ENCODE peak calls at places on chromosomes 5 and 9, in seven cellular contexts. X is ovary, M is cardiac fibroblast, Y is HL-60, Z is fibroblast of lung, V is foreskin fibroblast, S is body of pancreas. C is an unnamed sample.

GRCh38 chr9:131447600-131447999 is 53.7 kb downstream of the PRRC2B start:
- DNase-seq in Y (no peak), Z (no peak), S (peak), X (no peak), V (no peak), M (no peak), C (no peak)

GRCh38 chr9:130330202-130330601 is 64.6 kb downstream of the HMCN2 start:
- DNase-seq in M (no peak), X (no peak), V (no peak), Z (no peak), Y (no peak), S (no peak), C (no peak)

GRCh38 chr5:105688227-105688807 is 1982.4 kb downstream of the EFNA5 start:
- DNase-seq in Z (no peak), Y (no peak), X (no peak), M (no peak), V (no peak), S (no peak), C (no peak)

GRCh38 chr9:133396952-133397351 is 20.8 kb downstream of the STKLD1 start:
- DNase-seq in V (no peak), Y (no peak), M (peak), Z (no peak), S (peak), X (no peak), C (no peak)

GRCh38 chr9:79731483-79731882 is 159.7 kb downstream of the TLE4 start:
- DNase-seq in V (peak), Z (no peak), M (no peak), X (no peak), Y (no peak), S (no peak), C (no peak)

GRCh38 chr9:130701059-130702022 is 7.8 kb downstream of the EXOSC2 start:
- DNase-seq in Z (peak), M (peak), X (peak), S (peak), V (peak), Y (peak), C (peak)

GRCh38 chr5:137310051-137310730 is 188.9 kb downstream of the SPOCK1 start:
- DNase-seq in X (no peak), S (no peak), M (peak), V (peak), Z (peak), Y (no peak), C (peak)

GRCh38 chr5:13831236-13831810 is 113.2 kb downstream of the DNAH5 start:
- DNase-seq in Z (no peak), S (no peak), Y (no peak), V (no peak), M (peak), X (no peak), C (no peak)

GRCh38 chr9:125241863-125242739 is 958 bp upstream of the HSPA5 start:
- DNase-seq in M (no peak), Z (no peak), Y (no peak), X (no peak), V (no peak), S (peak), C (no peak)

GRCh38 chr9:108468364-108468763 is 387.4 kb downstream of the ACTL7B start:
- DNase-seq in Y (peak), V (peak), X (no peak), S (peak), Z (no peak), M (peak), C (no peak)

GRCh38 chr5:74173260-74173659 is 467.3 kb downstream of the ENC1 start:
- DNase-seq in V (no peak), M (no peak), Z (no peak), X (no peak), Y (no peak), S (no peak), C (no peak)

GRCh38 chr5:136001531-136001930 is 27.3 kb upstream of the TGFBI start:
- DNase-seq in S (no peak), X (no peak), Z (peak), V (peak), Y (peak), M (no peak), C (no peak)

GRCh38 chr5:179239256-179240135 is 105.8 kb downstream of the ADAMTS2 start:
- DNase-seq in X (peak), M (no peak), V (no peak), Z (no peak), Y (no peak), S (peak), C (no peak)

GRCh38 chr5:134110382-134110781 is 4.1 kb upstream of the TCF7 start:
- DNase-seq in X (no peak), Y (no peak), S (no peak), V (no peak), M (no peak), Z (no peak), C (no peak)

GRCh38 chr5:7728076-7728475 is 122.9 kb downstream of the CFAP90 start:
- DNase-seq in V (no peak), Z (no peak), X (no peak), M (no peak), S (no peak), Y (no peak), C (no peak)

GRCh38 chr9:15541862-15542261 is 11.0 kb upstream of the CCDC171 start:
- DNase-seq in X (no peak), S (no peak), Y (no peak), M (no peak), Z (peak), V (no peak), C (no peak)

GRCh38 chr9:131276107-131276888 is at the start of gene FAM78A:
- DNase-seq in S (peak), Z (no peak), V (peak), M (peak), Y (peak), X (peak), C (no peak)

GRCh38 chr5:108727639-108728565 is 19.8 kb upstream of the FER start:
- DNase-seq in S (peak), V (peak), X (peak), M (peak), Y (peak), Z (peak), C (no peak)

GRCh38 chr9:116144038-116144437 is 9.6 kb upstream of the PAPPA start:
- DNase-seq in M (peak), Z (peak), S (no peak), Y (no peak), V (no peak), X (no peak), C (no peak)

GRCh38 chr5:93601433-93602175 is 18.6 kb downstream of the NR2F1 start:
- DNase-seq in Y (no peak), M (no peak), Z (peak), S (no peak), X (no peak), V (no peak), C (no peak)

GRCh38 chr9:114072181-114073140 is 5.6 kb downstream of the AMBP start:
- DNase-seq in S (peak), M (peak), V (no peak), X (peak), Z (peak), Y (no peak), C (no peak)

GRCh38 chr9:86557063-86557766 is 203.0 kb upstream of the TUT7 start:
- DNase-seq in V (peak), Z (peak), S (no peak), M (peak), Y (no peak), X (no peak), C (peak)

GRCh38 chr5:150787659-150788058 is 9.1 kb downstream of the SMIM3 start:
- DNase-seq in V (no peak), Y (no peak), M (peak), Z (peak), S (no peak), X (no peak), C (no peak)

GRCh38 chr5:14777932-14778788 is 93.4 kb downstream of the ANKH start:
- DNase-seq in V (no peak), Z (no peak), X (no peak), Y (no peak), M (no peak), S (no peak), C (no peak)

GRCh38 chr5:60148356-60148755 is 254.8 kb upstream of the PDE4D start:
- DNase-seq in V (peak), X (no peak), Z (peak), M (peak), Y (no peak), S (no peak), C (no peak)

GRCh38 chr9:132443951-132444615 is 34.1 kb downstream of the CFAP77 start:
- DNase-seq in V (no peak), M (no peak), X (no peak), S (no peak), Y (no peak), Z (no peak), C (no peak)

GRCh38 chr9:89054865-89055495 is 63.7 kb downstream of the S1PR3 start:
- DNase-seq in M (no peak), V (no peak), S (no peak), Y (no peak), X (no peak), Z (no peak), C (no peak)
- H3K4me3 ChIP-seq in M (no peak), V (no peak), S (no peak), Y (no peak), X (no peak), Z (no peak), C (no peak)

GRCh38 chr9:89428901-89429890 is 68.7 kb downstream of the SEMA4D start:
- DNase-seq in S (no peak), Z (no peak), M (no peak), Y (no peak), X (no peak), V (no peak), C (no peak)
- TF ChIP-seq CTCF in S (no peak), Z (no peak), M (no peak), Y (peak), X (no peak), V (peak), C (no peak)

GRCh38 chr9:40913096-40913719 is 215.3 kb downstream of the FOXD4L6 start:
- DNase-seq in S (no peak), M (no peak), Y (no peak), Z (no peak), X (no peak), V (no peak), C (no peak)

GRCh38 chr9:40909821-40910220 is 218.7 kb downstream of the FOXD4L6 start:
- DNase-seq in Z (no peak), Y (no peak), M (no peak), S (no peak), X (no peak), V (no peak), C (no peak)

GRCh38 chr9:40911647-40912046 is 216.8 kb downstream of the FOXD4L6 start:
- DNase-seq in Y (no peak), X (no peak), M (no peak), V (no peak), S (no peak), Z (no peak), C (no peak)

GRCh38 chr9:40913928-40914673 is 214.4 kb downstream of the FOXD4L6 start:
- DNase-seq in S (no peak), Z (no peak), V (no peak), X (no peak), Y (no peak), M (no peak), C (no peak)

DNA sequence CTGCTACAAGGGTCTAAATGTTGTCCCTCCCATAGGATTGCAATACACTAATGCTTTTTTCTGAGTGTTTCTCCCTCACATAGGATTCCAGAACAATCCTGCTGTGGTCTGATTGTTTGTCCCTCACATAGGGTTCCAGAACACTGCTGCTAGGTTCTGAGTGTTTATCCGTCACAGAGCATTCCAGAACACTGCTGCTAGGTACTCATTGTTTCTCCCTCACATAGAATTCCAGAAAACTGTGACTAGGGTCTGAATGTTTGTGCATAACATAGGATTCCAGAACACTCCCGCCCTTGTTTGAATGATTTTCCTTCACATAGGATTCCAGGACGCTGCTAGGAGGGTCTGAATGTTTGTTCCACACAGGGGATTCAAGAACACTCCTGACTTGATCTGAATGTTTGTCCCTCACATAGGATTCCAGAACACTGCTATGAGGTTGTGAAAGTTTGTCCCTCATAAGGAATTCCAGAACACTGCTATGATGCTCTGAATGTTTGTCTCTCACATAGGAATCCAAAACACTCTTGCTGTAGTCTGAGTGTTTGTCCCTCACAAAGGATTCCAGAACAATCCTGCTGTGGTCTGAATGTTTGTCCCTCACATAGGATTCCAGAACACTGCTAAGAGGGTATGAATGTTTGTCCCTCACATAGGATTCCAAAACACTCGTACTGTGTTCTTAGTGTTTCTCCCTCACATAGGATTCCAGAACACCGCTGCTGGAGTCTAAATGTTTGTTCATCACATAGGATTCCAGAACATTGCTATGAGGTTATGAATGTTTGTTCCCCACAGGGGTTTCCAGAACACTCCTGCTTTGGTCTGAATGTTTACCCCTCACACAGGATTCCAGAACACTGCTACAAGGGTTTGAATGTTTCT is 213.5 kb downstream of the FOXD4L6 start:
- DNase-seq in V (no peak), X (no peak), Z (no peak), S (no peak), M (no peak), Y (no peak), C (no peak)
- H3K4me3 ChIP-seq in V (no peak), X (no peak), Z (no peak), S (no peak), M (no peak), Y (no peak), C (no peak)

GRCh38 chr5:177491429-177491945 is 5.9 kb downstream of the PDLIM7 start:
- DNase-seq in Y (peak), Z (no peak), M (peak), X (no peak), V (no peak), S (peak), C (no peak)
- TF ChIP-seq CTCF in Y (peak), Z (peak), M (peak), X (peak), V (peak), S (peak), C (peak)

GRCh38 chr5:18805376-18805775 is 1171.1 kb downstream of the TAF11L14 start:
- DNase-seq in M (no peak), Z (no peak), S (no peak), Y (no peak), X (no peak), V (no peak), C (no peak)

GRCh38 chr5:18811616-18812015 is 1176.4 kb downstream of the CDH18 start:
- DNase-seq in Z (no peak), Y (no peak), X (no peak), V (no peak), S (no peak), M (no peak), C (no peak)

GRCh38 chr5:18802336-18802735 is 1168.1 kb downstream of the TAF11L14 start:
- DNase-seq in Z (no peak), M (no peak), S (no peak), Y (no peak), V (no peak), X (no peak), C (no peak)

DNA sequence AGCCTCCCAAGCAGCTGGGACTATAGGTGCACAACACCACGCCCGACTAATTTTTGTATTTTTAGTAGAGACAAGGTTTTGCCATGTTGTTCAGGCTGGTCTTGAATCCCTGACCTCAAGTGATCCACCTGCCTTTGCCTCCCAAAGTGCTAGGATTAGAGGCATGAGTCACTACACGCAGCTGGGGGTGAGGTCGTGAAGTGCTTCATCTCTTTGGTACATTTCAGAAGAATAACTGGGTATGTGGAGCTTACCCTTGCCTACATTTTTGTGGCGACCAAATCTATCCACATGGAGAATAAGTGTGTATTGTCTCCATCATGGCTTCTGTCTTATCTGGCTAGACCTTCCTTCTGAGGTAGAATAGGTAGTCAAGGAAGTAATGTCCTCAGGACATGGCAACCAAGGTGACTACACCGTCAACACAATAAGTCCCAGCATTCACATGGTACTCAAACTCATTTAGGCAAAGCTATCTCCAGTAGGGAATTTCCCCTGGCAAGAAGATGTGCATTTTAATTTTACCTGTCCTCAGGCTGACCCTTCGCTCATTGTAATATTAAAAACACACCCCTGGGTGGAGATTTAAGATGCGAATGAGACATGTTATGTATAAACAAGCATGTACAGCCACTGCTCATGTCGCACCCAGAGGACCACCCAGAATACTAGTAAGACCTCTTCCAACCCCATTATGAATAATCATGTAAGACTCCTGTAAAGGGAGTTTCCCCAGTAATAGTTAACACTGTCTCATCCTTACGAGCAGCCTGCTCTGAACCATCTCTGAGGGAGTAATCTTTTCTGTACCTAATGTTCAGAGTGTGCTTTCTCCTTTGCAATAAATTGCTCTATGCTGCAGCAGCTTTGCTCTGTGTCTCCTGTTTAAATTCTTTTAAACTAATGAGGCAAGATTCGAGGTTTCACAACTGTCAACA is 1173.3 kb downstream of the TAF11L14 start:
- DNase-seq in V (no peak), Z (no peak), X (no peak), M (no peak), S (no peak), Y (no peak), C (no peak)
- H3K4me3 ChIP-seq in V (no peak), Z (no peak), X (no peak), M (no peak), S (no peak), Y (no peak), C (no peak)

DNA sequence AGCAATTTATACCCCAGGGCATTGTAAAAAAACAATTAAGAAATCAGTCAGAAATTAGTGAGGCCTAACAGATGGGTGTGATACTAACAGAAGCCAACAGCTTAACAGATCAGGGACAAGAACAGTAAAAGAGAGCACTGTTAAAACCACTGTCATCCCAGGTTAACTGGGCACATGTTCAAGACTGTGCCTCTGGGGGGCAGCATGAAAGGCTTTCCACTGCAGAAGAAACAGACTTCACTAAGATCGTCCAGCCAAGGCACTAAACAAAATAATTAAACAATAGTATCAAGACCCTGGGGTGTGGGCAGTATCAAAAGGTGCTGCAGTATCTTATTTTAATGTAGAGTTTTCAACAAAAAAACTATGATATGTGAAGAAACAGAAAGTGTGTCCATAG is 43.5 kb downstream of the FBN2 start:
- DNase-seq in Z (no peak), X (no peak), Y (no peak), V (no peak), S (no peak), M (no peak), C (no peak)
- TF ChIP-seq CTCF in Z (peak), X (no peak), Y (peak), V (no peak), S (no peak), M (peak), C (no peak)

DNA sequence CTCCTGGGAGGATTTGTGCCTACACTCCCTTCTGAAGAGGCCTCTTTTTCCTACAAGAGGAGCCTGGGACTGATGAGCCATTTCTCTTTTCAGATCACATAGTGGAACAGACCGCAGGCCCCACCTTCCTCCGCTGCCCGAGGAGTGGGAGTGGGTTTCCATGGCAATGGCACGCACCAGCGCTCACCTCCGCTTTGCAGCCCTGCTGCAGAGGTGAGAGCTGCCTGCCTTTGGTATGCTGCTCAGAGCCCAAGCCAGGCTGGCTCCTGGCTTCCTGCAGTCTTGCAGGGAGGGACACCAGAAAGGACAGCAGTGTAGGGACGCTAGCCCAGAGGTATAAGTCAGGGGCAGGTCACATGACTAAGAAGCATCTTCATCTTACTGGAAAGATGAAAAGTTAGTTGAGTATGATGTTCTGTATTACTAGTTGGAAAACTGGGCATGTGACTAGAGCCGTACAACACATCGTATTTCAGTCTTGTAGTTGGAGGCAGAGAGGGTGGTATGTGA is 12.4 kb downstream of the PTTG1 start:
- DNase-seq in V (no peak), S (peak), Z (no peak), X (no peak), Y (no peak), M (no peak), C (no peak)
- H3K4me3 ChIP-seq in V (no peak), S (no peak), Z (no peak), X (no peak), Y (no peak), M (no peak), C (no peak)